ENCODE peak calls at places on chromosome 6, in four cellular contexts. R is IMR-90, F is heart left ventricle, W is ovary. Z is an unnamed sample.

GRCh38 chr6:107304421-107305025 is 154.8 kb downstream of the PDSS2 start:
- DNase-seq in R (peak; percentile 44), W (no peak), F (no peak), Z (no peak)

GRCh38 chr6:139538366-139538765 is 163.9 kb upstream of the CITED2 start:
- DNase-seq in F (no peak), W (no peak), R (no peak), Z (no peak)

GRCh38 chr6:8588176-8588575 is 152.8 kb upstream of the SLC35B3 start:
- DNase-seq in F (no peak), R (no peak), W (no peak), Z (no peak)

GRCh38 chr6:142542704-142543233 is 241.0 kb downstream of the ADGRG6 start:
- DNase-seq in R (peak; percentile 81), W (peak; percentile 61), F (no peak), Z (no peak)

GRCh38 chr6:138991206-138991605 is 3.2 kb upstream of the REPS1 start:
- DNase-seq in R (no peak), F (no peak), W (no peak), Z (no peak)

GRCh38 chr6:128605961-128606360 is 85.6 kb upstream of the PTPRK start:
- DNase-seq in R (peak; percentile 15), F (no peak), W (no peak), Z (no peak)

GRCh38 chr6:73608761-73609160 is 45.0 kb downstream of the SLC17A5 start:
- DNase-seq in W (no peak), R (no peak), F (no peak), Z (no peak)

GRCh38 chr6:72941263-72941662 is 284.0 kb downstream of the KHDC1L start:
- DNase-seq in R (no peak), W (no peak), F (no peak), Z (no peak)

GRCh38 chr6:37236921-37237320 is 20.7 kb upstream of the TBC1D22B start:
- DNase-seq in F (no peak), W (no peak), R (peak; percentile 39), Z (no peak)

GRCh38 chr6:51129043-51129442 is 310.4 kb downstream of the TFAP2B start:
- DNase-seq in F (no peak), R (no peak), W (no peak), Z (no peak)

GRCh38 chr6:11083491-11083890 is 10.1 kb upstream of the SMIM13 start:
- DNase-seq in F (no peak), R (peak; percentile 89), W (no peak), Z (no peak)

GRCh38 chr6:27545271-27546046 is 72.6 kb upstream of the ZNF184 start:
- DNase-seq in R (peak; percentile 76), W (no peak), F (no peak), Z (no peak)

GRCh38 chr6:17165383-17165782 is 63.5 kb downstream of the STMND1 start:
- DNase-seq in F (no peak), R (peak; percentile 55), W (no peak), Z (no peak)

GRCh38 chr6:150293423-150294280 is 75.2 kb upstream of the IYD start:
- DNase-seq in W (no peak), R (peak; percentile 74), F (no peak), Z (no peak)

GRCh38 chr6:111620168-111620567 is 14.5 kb upstream of the TRAF3IP2 start:
- DNase-seq in F (no peak), W (no peak), R (no peak), Z (no peak)

GRCh38 chr6:29797966-29798365 is 29.7 kb upstream of the HLA-G start:
- DNase-seq in W (no peak), R (no peak), F (no peak), Z (no peak)

GRCh38 chr6:152952866-152953509 is 29.9 kb downstream of the FBXO5 start:
- DNase-seq in F (no peak), W (no peak), R (peak; percentile 63), Z (no peak)

GRCh38 chr6:16756660-16757270 is 4.5 kb downstream of the ATXN1 start:
- DNase-seq in W (no peak), R (no peak), F (no peak), Z (no peak)

GRCh38 chr6:56757585-56757984 is 114.9 kb upstream of the DST start:
- DNase-seq in R (peak; percentile 71), W (no peak), F (no peak), Z (no peak)

GRCh38 chr6:110622912-110623578 is 146.6 kb upstream of the SLC22A16 start:
- DNase-seq in F (no peak), R (no peak), W (no peak), Z (no peak)

GRCh38 chr6:55182016-55182650 is 7.8 kb downstream of the HCRTR2 start:
- DNase-seq in R (no peak), F (no peak), W (no peak), Z (no peak)

GRCh38 chr6:322205-322930 is 30.1 kb downstream of the DUSP22 start:
- DNase-seq in R (no peak), F (no peak), W (no peak), Z (no peak)

GRCh38 chr6:12903246-12903645 is 186.7 kb downstream of the PHACTR1 start:
- DNase-seq in F (no peak), R (no peak), W (no peak), Z (no peak)

GRCh38 chr6:26571592-26572296 is 25.0 kb upstream of the ABT1 start:
- DNase-seq in W (peak; percentile 52), R (peak; percentile 90), F (no peak), Z (peak; percentile 72)

GRCh38 chr6:1700283-1700967 is 90.7 kb downstream of the FOXC1 start:
- DNase-seq in F (no peak), R (no peak), W (no peak), Z (no peak)

GRCh38 chr6:150767585-150768164 is 97.8 kb upstream of the MTHFD1L start:
- DNase-seq in R (no peak), W (no peak), F (no peak), Z (no peak)

GRCh38 chr6:121000381-121000780 is 333.9 kb downstream of the TBC1D32 start:
- DNase-seq in F (no peak), W (no peak), R (no peak), Z (no peak)

GRCh38 chr6:129544892-129545612 is 164.9 kb downstream of the ARHGAP18 start:
- DNase-seq in W (no peak), R (no peak), F (no peak), Z (no peak)

GRCh38 chr6:138593100-138593877 is 94.0 kb upstream of the NHSL1 start:
- DNase-seq in W (no peak), R (peak; percentile 99), F (no peak), Z (no peak)

GRCh38 chr6:26556263-26557070 is 18.3 kb downstream of the HMGN4 start:
- DNase-seq in R (peak; percentile 97), W (peak; percentile 73), F (peak; percentile 56), Z (no peak)

GRCh38 chr6:128280960-128281359 is 239.4 kb downstream of the PTPRK start:
- DNase-seq in R (no peak), W (no peak), F (no peak), Z (no peak)

GRCh38 chr6:155224031-155224451 is 39.8 kb upstream of the CLDN20 start:
- DNase-seq in W (no peak), F (no peak), R (peak; percentile 95), Z (no peak)

GRCh38 chr6:31737315-31738047 is 1.2 kb upstream of the CLIC1 start:
- DNase-seq in F (no peak), R (no peak), W (no peak), Z (no peak)

GRCh38 chr6:41371992-41372525 is 36.7 kb downstream of the NCR2 start:
- DNase-seq in F (no peak), R (no peak), W (no peak), Z (no peak)

GRCh38 chr6:41373367-41373918 is 38.0 kb downstream of the NCR2 start:
- DNase-seq in F (no peak), R (no peak), W (no peak), Z (no peak)

GRCh38 chr6:41370488-41371111 is 35.2 kb downstream of the NCR2 start:
- DNase-seq in W (no peak), F (no peak), R (no peak), Z (no peak)

GRCh38 chr6:41372526-41373366 is 37.3 kb downstream of the NCR2 start:
- DNase-seq in R (no peak), W (no peak), F (no peak), Z (no peak)

DNA sequence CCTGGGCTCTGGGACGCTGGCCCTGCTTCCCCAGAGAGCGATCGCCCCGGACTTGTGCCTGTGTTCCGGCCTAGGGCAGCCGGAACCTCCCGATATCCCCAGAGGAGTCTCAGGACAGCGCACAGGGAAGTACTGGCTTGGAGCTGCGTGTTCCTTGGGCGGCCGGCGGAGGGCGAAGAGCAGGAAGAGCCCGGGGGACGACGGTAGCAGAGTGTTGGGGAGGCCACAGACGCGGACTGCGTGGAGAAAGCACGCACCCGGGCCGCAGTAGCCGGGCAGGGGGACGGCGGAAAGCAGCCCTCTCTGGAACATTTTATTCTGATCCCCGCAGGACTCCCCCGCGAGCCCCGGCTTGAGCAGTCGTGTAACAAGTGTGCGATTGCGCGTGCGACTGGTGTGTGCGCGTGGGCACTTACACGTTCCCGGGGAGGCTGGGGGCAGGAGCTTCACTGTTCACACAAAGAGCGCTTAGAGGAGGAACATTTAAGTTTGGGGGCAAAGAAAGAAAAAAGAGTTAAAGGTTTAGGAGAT is 36.1 kb downstream of the NCR2 start:
- DNase-seq in F (peak; percentile 73), R (peak; percentile 42), W (no peak), Z (peak; percentile 73)
- TF ChIP-seq CTCF in F (no peak), R (peak; percentile 35), W (no peak), Z (no peak)

DNA sequence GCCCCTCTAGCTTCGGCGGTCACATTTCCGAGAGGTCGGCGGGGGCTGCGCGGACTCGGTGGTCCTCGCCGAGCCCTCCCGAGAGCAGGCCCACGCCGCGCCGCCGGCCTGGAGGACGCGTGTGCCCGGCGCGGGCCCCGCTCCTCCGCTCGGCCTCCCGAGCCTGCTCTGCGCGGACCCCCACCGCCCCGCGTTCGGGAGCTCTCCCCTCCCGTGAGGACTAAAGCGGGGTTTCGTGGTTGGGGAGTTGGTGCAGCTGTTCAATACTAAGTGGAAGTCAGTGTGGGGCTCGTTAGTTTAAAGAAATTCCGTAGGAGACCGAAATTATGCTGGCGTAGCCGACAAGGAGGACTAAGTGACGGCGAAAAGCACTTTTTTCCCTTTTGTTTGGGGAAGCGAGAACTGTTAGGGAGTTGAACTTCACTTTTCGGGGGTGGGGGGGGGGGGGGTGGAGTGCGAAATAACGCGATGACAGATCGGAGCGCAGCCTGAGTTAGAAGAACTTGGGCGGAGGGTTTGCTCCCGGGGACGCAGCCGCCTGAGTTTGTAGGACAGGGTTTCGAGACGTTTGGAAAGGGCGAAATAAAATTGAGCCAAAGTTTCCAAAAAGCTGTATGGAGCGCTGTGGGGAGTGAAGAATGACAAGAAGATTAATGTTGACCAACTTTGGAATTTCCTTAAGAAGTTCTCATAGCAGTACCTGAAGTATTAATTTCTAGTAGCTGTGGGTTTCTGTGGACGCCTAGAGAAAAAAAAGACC is 1.3 kb downstream of the QKI start:
- DNase-seq in F (peak; percentile 79), W (peak; percentile 31), R (peak; percentile 52), Z (peak; percentile 90)
- TF ChIP-seq POLR2A in F (peak; percentile 27), W (no peak), R (no peak), Z (no peak)

GRCh38 chr6:42230320-42231034 is 12.8 kb upstream of the MRPS10 start:
- DNase-seq in R (peak; percentile 33), W (peak; percentile 55), F (no peak), Z (no peak)
- TF ChIP-seq CTCF in R (peak; percentile 41), W (no peak), F (no peak), Z (no peak)

GRCh38 chr6:170010665-170011232 is 259.3 kb downstream of the ERMARD start:
- DNase-seq in F (no peak), W (no peak), R (no peak), Z (no peak)
- TF ChIP-seq POLR2A in F (no peak), W (no peak), R (no peak), Z (no peak)